ENCODE peak calls at places on chromosomes 3 and 15, in six cellular contexts. F, C, K, T, Z and S are unnamed samples.

GRCh38 chr15:42490246-42490742 is 647 bp downstream of the ZNF106 start:
- DNase-seq in F (no peak), C (peak), K (no peak), T (no peak), Z (no peak), S (no peak)

GRCh38 chr3:127208483-127209100 is 15.7 kb downstream of the PRR23E start:
- DNase-seq in F (no peak), C (no peak), K (no peak), T (no peak), Z (peak), S (peak)

GRCh38 chr15:99384992-99385669 is 133.8 kb downstream of the LRRC28 start:
- DNase-seq in F (no peak), C (no peak), K (no peak), T (no peak), Z (no peak), S (no peak)

GRCh38 chr15:56931674-56932507 is 13.4 kb downstream of the TCF12 start:
- DNase-seq in F (no peak), C (no peak), K (no peak), T (no peak), Z (no peak), S (no peak)

GRCh38 chr3:114223146-114223545 is 14.2 kb downstream of the ZNF80 start:
- DNase-seq in F (no peak), C (peak), K (no peak), T (no peak), Z (no peak), S (peak)

GRCh38 chr3:69665026-69665739 is 74.1 kb upstream of the MITF start:
- DNase-seq in F (no peak), C (no peak), K (peak), T (peak), Z (no peak), S (peak)

GRCh38 chr3:13023251-13024055 is 49.8 kb downstream of the IQSEC1 start:
- DNase-seq in F (no peak), C (peak), K (no peak), T (no peak), Z (no peak), S (peak)

GRCh38 chr15:71133734-71134464 is 18.6 kb downstream of the THSD4 start:
- DNase-seq in F (no peak), C (no peak), K (no peak), T (peak), Z (no peak), S (no peak)

GRCh38 chr3:52062499-52062898 is 6.1 kb upstream of the DUSP7 start:
- DNase-seq in F (no peak), C (peak), K (peak), T (peak), Z (no peak), S (peak)

GRCh38 chr15:75640483-75641175 is 605 bp upstream of the IMP3 start:
- DNase-seq in F (peak), C (peak), K (no peak), T (peak), Z (peak), S (peak)

GRCh38 chr3:190053919-190054672 is 66.6 kb downstream of the P3H2 start:
- DNase-seq in F (no peak), C (peak), K (peak), T (peak), Z (no peak), S (peak)

GRCh38 chr3:36489106-36489505 is 108.8 kb downstream of the STAC start:
- DNase-seq in F (no peak), C (no peak), K (no peak), T (no peak), Z (no peak), S (no peak)